ENCODE peak calls at places on chromosome 5, in six cellular contexts. E is upper lobe of right lung, W is spleen, J is tibial nerve, Y is uterus, U is psoas muscle. T is an unnamed sample.

GRCh38 chr5:73828465-73828864 is 202.5 kb downstream of the ARHGEF28 start:
- DNase-seq in E (no peak), W (no peak), J (no peak), Y (no peak), U (no peak), T (no peak)

GRCh38 chr5:149445739-149446369 is 66.8 kb upstream of the IL17B start:
- DNase-seq in E (no peak), W (no peak), J (no peak), Y (peak; percentile 83), U (no peak), T (no peak)

GRCh38 chr5:122333564-122333963 is 21.5 kb downstream of the SNCAIP start:
- DNase-seq in E (no peak), W (no peak), J (no peak), Y (no peak), U (no peak), T (no peak)

GRCh38 chr5:174347183-174347582 is 301.7 kb downstream of the NSG2 start:
- DNase-seq in E (no peak), W (no peak), J (no peak), Y (no peak), U (no peak), T (no peak)

GRCh38 chr5:121218086-121218485 is 633.6 kb upstream of the FTMT start:
- DNase-seq in E (no peak), W (no peak), J (no peak), Y (no peak), U (no peak), T (no peak)

GRCh38 chr5:76701298-76701697 is 14.6 kb upstream of the F2R start:
- DNase-seq in E (no peak), W (no peak), J (peak; percentile 41), Y (no peak), U (peak; percentile 28), T (no peak)

GRCh38 chr5:158824167-158824882 is 275.4 kb downstream of the EBF1 start:
- DNase-seq in E (no peak), W (no peak), J (no peak), Y (no peak), U (no peak), T (no peak)

GRCh38 chr5:41057231-41057630 is 13.9 kb downstream of the MROH2B start:
- DNase-seq in E (no peak), W (no peak), J (no peak), Y (no peak), U (no peak), T (no peak)

GRCh38 chr5:1144638-1145396 is 33.0 kb upstream of the SLC12A7 start:
- DNase-seq in E (no peak), W (no peak), J (no peak), Y (no peak), U (no peak), T (no peak)

DNA sequence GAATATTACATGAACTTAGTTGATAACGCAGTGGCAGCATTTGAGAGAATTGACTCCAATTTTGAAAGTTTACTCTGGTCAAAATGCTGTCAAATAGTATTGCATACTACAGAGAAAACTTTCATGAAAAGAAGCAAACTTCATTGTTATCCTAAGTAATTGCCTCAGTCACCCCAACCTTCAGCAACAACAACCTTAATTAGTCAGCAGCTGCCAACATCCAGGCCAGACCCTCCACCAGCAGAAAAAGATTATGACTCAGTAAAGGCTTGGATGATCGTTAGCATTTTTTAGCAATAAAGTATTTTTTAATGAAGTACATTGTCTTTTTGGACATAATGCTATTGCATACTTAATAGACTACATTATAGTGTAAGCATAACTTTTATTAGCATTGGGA is 40.8 kb upstream of the SPDL1 start:
- DNase-seq in E (no peak), W (no peak), J (no peak), Y (no peak), U (no peak), T (no peak)
- H3K36me3 ChIP-seq in E (no peaks in the 10 kb centered on the region), W (no peaks in the 10 kb centered on the region), J (no peaks in the 10 kb centered on the region), Y (no peaks in the 10 kb centered on the region), U (no peaks in the 10 kb centered on the region), T (no peaks in the 10 kb centered on the region)

GRCh38 chr5:147388171-147388977 is 121.5 kb downstream of the DPYSL3 start:
- DNase-seq in E (no peak), W (no peak), J (no peak), Y (no peak), U (no peak), T (no peak)
- TF ChIP-seq CTCF in E (no peak), W (no peak), J (no peak), Y (no peak), U (no peak), T (no peak)

GRCh38 chr5:172347653-172348052 is 64.1 kb upstream of the UBTD2 start:
- DNase-seq in E (no peak), W (no peak), J (no peak), Y (no peak), U (no peak), T (no peak)
- H3K36me3 ChIP-seq in E (peaks cover 54% of the 10 kb centered on the region), W (peaks cover 55% of the 10 kb centered on the region), J (no peaks in the 10 kb centered on the region), Y (no peaks in the 10 kb centered on the region), U (peaks cover 2% of the 10 kb centered on the region), T (no peaks in the 10 kb centered on the region)

DNA sequence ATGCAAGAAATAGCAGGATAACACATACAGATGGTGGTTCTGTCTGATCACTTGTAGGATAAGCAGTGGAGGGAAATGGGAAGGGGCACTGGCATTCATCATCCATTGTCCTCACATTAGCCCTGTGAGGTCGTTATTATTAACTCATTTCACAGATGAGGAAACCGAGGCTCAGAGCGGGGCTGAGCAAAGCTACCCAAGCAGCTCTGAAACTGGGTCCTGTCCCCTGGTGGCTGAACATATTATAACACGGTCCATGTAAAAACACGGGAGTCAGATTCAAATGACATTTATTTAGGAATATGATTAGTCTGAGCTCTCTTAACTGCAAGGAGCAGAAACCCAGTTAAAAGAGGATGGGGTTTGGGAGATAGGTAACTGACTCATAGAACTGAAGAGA is 43.1 kb downstream of the HRH2 start:
- DNase-seq in E (peak; percentile 3), W (peak; percentile 32), J (no peak), Y (no peak), U (no peak), T (no peak)
- TF ChIP-seq CTCF in E (peak; percentile 45), W (peak; percentile 9), J (no peak), Y (no peak), U (peak; percentile 31), T (peak; percentile 14)

GRCh38 chr5:57608542-57608941 is 125.9 kb upstream of the ACTBL2 start:
- DNase-seq in E (no peak), W (no peak), J (no peak), Y (no peak), U (no peak), T (no peak)
- H3K36me3 ChIP-seq in E (no peaks in the 10 kb centered on the region), W (no peaks in the 10 kb centered on the region), J (no peaks in the 10 kb centered on the region), Y (no peaks in the 10 kb centered on the region), U (no peaks in the 10 kb centered on the region), T (no peaks in the 10 kb centered on the region)

GRCh38 chr5:145680169-145680568 is 155.0 kb downstream of the PRELID2 start:
- DNase-seq in E (no peak), W (no peak), J (no peak), Y (no peak), U (no peak), T (no peak)
- TF ChIP-seq CTCF in E (no peak), W (no peak), J (no peak), Y (no peak), U (peak; percentile 9), T (no peak)

DNA sequence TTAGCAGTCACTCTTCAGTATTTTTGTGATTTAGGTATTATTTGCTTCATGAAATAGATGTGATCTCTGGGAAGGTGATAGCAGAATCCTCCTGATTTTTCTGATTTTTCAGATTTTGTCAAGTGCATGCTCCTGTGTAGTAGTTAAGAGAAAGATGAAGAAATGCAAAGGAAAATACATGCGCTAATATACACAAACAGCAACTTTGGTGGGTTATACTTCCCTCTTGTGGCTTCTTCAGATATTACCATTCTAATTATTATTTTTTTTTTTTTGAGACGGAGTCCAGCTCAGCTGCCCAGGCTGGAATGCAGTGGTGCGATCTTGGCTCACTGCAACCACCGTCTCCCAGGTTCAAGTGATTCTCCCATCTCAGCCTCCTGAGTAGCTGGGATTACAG is 31.7 kb downstream of the LMNB1 start:
- DNase-seq in E (no peak), W (no peak), J (no peak), Y (no peak), U (no peak), T (no peak)
- H3K36me3 ChIP-seq in E (no peaks in the 10 kb centered on the region), W (peaks cover 47% of the 10 kb centered on the region), J (no peaks in the 10 kb centered on the region), Y (no peaks in the 10 kb centered on the region), U (peaks cover 12% of the 10 kb centered on the region), T (no peaks in the 10 kb centered on the region)